ENCODE peak calls at places on chromosomes 2 and 18, in seven cellular contexts. Q, K, S, H, C, G and M are unnamed samples. For H3K4me1, the result is how much of the 10 kb centered on the place peaks cover.

GRCh38 chr18:22983175-22983574 is 50.0 kb downstream of the RBBP8 start:
- DNase-seq in S (no peak), H (no peak), G (no peak), K (peak), C (no peak), Q (no peak), M (no peak)

GRCh38 chr2:235638541-235639192 is 144.8 kb downstream of the AGAP1 start:
- DNase-seq in S (no peak), G (no peak), H (no peak), C (no peak), Q (no peak), K (no peak), M (no peak)

GRCh38 chr2:237475704-237476107 is 11.3 kb upstream of the MLPH start:
- DNase-seq in S (no peak), H (no peak), Q (no peak), G (peak), C (no peak), K (no peak), M (no peak)

GRCh38 chr2:233686967-233687366 is 5.3 kb downstream of the UGT1A7 start:
- DNase-seq in H (no peak), K (no peak), C (no peak), G (no peak), Q (no peak), S (no peak), M (no peak)

GRCh38 chr2:26685943-26686839 is 6.3 kb upstream of the KCNK3 start:
- DNase-seq in C (no peak), K (no peak), G (no peak), H (peak), S (no peak), Q (no peak), M (peak)

GRCh38 chr2:128438091-128438490 is 119.4 kb upstream of the HS6ST1 start:
- DNase-seq in G (peak), K (no peak), S (no peak), C (peak), Q (no peak), H (no peak), M (peak)

GRCh38 chr2:164560181-164560792 is 61.0 kb downstream of the GRB14 start:
- DNase-seq in G (no peak), K (peak), C (no peak), H (no peak), S (no peak), Q (no peak), M (no peak)

GRCh38 chr2:219752731-219753130 is 125.3 kb downstream of the SLC4A3 start:
- DNase-seq in Q (no peak), C (no peak), K (no peak), H (no peak), G (no peak), S (no peak), M (no peak)

GRCh38 chr2:54556659-54557121 is 100.6 kb downstream of the SPTBN1 start:
- DNase-seq in H (no peak), S (no peak), C (peak), Q (no peak), G (no peak), K (no peak), M (no peak)

GRCh38 chr2:231866450-231866849 is 59.7 kb downstream of the NPPC start:
- DNase-seq in G (no peak), S (no peak), Q (no peak), K (no peak), H (no peak), C (no peak), M (no peak)
- H3K4me1 ChIP-seq in G (under half), S (under half), Q (under half), K (under half), H (under half), C (under half), M (under half)

GRCh38 chr2:64344999-64345576 is 108.9 kb upstream of the LGALSL start:
- DNase-seq in C (no peak), H (no peak), Q (no peak), G (no peak), K (no peak), S (no peak), M (no peak)

GRCh38 chr2:64341461-64341860 is 112.5 kb upstream of the LGALSL start:
- DNase-seq in G (no peak), C (no peak), K (no peak), H (no peak), Q (no peak), S (no peak), M (no peak)

GRCh38 chr2:64345998-64346397 is 108.0 kb upstream of the LGALSL start:
- DNase-seq in H (no peak), Q (no peak), S (no peak), G (no peak), K (no peak), C (no peak), M (no peak)

GRCh38 chr2:64338910-64339500 is 115.0 kb upstream of the LGALSL start:
- DNase-seq in K (no peak), C (no peak), Q (no peak), G (peak), H (peak), S (no peak), M (no peak)

DNA sequence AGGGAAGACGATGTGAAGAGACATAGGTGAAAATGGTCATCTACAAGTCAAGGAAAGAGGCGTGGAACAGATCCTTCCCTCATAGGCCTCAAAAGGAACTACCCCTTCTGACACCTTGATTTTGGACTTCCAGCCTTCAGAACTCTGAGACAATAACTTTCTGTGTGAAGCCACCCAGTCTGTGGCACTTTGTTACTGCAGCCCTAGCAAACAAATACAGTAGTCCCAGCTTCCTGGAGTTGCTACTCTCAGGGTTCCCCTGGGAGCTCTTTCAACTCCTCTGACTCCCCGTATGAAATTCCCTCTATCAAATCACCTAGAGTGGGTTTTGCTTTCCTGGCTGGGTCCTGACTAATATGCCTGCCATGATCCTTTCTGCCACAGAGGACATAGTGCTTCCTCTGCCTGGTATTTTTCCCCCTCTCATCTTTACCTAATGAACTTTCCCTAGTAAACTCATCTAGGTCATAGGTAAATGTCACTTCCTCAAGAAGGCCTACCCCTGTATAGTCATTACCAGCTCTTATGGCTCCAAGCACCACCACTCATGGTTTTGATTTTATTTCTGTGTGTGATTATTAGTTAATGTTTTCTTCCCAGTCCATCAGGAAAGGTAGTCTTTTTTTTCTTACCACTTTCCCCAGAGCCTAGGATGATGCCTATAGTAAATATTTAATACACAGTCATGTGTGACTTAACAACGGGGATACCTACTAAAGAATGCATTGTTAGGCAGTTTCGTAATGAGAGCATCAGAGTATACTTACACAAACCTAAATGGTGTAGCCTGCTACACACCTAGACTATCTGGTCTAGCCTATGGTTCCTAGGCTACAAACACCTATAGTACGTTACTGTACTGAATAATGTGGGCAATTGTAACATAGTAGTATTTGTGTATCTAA is 111.5 kb upstream of the LGALSL start:
- DNase-seq in H (no peak), C (no peak), S (no peak), G (no peak), Q (no peak), K (no peak), M (no peak)
- H3K4me1 ChIP-seq in H (under half), C (under half), S (under half), G (under half), Q (under half), K (under half), M (under half)

GRCh38 chr2:8584174-8585066 is 97.4 kb upstream of the ID2 start:
- DNase-seq in H (no peak), G (peak), C (no peak), K (no peak), S (no peak), Q (no peak), M (no peak)
- H3K4me1 ChIP-seq in H (under half), G (under half), C (under half), K (under half), S (under half), Q (under half), M (under half)

GRCh38 chr2:38650012-38650411 is 15.9 kb upstream of the GALM start:
- DNase-seq in G (no peak), S (no peak), H (no peak), C (no peak), K (no peak), Q (no peak), M (no peak)

GRCh38 chr2:38652431-38653273 is 13.3 kb upstream of the GALM start:
- DNase-seq in C (no peak), K (no peak), Q (no peak), G (no peak), S (no peak), H (no peak), M (no peak)

GRCh38 chr2:38650717-38651116 is 15.2 kb upstream of the GALM start:
- DNase-seq in H (no peak), K (no peak), S (no peak), Q (no peak), C (no peak), G (no peak), M (no peak)

GRCh38 chr2:38649176-38649728 is 16.7 kb upstream of the GALM start:
- DNase-seq in Q (no peak), C (no peak), K (no peak), G (no peak), H (no peak), S (no peak), M (no peak)

GRCh38 chr2:38648107-38648761 is 17.7 kb upstream of the GALM start:
- DNase-seq in C (no peak), Q (no peak), H (no peak), G (no peak), S (no peak), K (no peak), M (no peak)
- H3K4me1 ChIP-seq in C (under half), Q (under half), H (under half), G (under half), S (under half), K (under half), M (under half)